ENCODE peak calls at places on chromosomes 11 and 22, in four cellular contexts. R is stimulated activated CD4-positive, alpha-beta T cell treated with anti-CD3 and anti-CD28 coated beads, Interleukin-2, amount 100 ng/mL, for 48 hours; J is fibroblast of the conjunctiva; W is NCI-H1694 treated with DMSO at 0.1 percent for 48 hours. H is an unnamed sample.
A peak's percentile ranks its signal among the peaks of the same experiment; 100 is the strongest.

GRCh38 chr22:43395296-43395695 is 16.5 kb upstream of the MPPED1 start:
- DNase-seq in W (no peak), R (no peak), J (no peak), H (no peak)

GRCh38 chr11:2578934-2579280 is 120.9 kb downstream of the KCNQ1OT1 start:
- DNase-seq in W (no peak), R (no peak), J (no peak), H (no peak)

GRCh38 chr11:84719935-84720577 is 907.1 kb downstream of the DLG2 start:
- DNase-seq in J (no peak), R (no peak), W (no peak), H (no peak)

GRCh38 chr11:58830693-58831301 is 13.7 kb downstream of the GLYATL2 start:
- DNase-seq in W (no peak), J (no peak), R (no peak), H (no peak)

GRCh38 chr11:2772544-2773031 is 72.8 kb upstream of the KCNQ1OT1 start:
- DNase-seq in J (no peak), R (no peak), W (no peak), H (no peak)

GRCh38 chr11:119093951-119094815 is 7.5 kb downstream of the DPAGT1 start:
- DNase-seq in R (peak; percentile 32), J (no peak), W (no peak), H (no peak)

GRCh38 chr22:35657571-35658312 is 9.5 kb downstream of the APOL6 start:
- DNase-seq in R (no peak), J (no peak), W (no peak), H (no peak)

GRCh38 chr11:73194593-73194992 is 23.5 kb upstream of the P2RY2 start:
- DNase-seq in J (no peak), W (no peak), R (no peak), H (no peak)

GRCh38 chr11:57131080-57131790 is 50.5 kb upstream of the LRRC55 start:
- DNase-seq in J (no peak), R (no peak), W (no peak), H (no peak)

GRCh38 chr11:65574963-65575567 is 788 bp upstream of the EHBP1L1 start:
- DNase-seq in W (no peak), R (no peak), J (no peak), H (no peak)

GRCh38 chr11:120197254-120197891 is 13.5 kb upstream of the OAF start:
- DNase-seq in R (no peak), W (no peak), J (no peak), H (no peak)

GRCh38 chr11:35304900-35305299 is 114.5 kb downstream of the SLC1A2 start:
- DNase-seq in R (no peak), W (no peak), J (no peak), H (no peak)

GRCh38 chr22:19483481-19484244 is 3.9 kb downstream of the CDC45 start:
- DNase-seq in J (no peak), W (no peak), R (no peak), H (no peak)

GRCh38 chr11:35664977-35665441 is 2.4 kb downstream of the TRIM44 start:
- DNase-seq in R (no peak), W (no peak), J (no peak), H (no peak)

GRCh38 chr11:122814401-122814800 is 23.9 kb upstream of the CRTAM start:
- DNase-seq in W (no peak), R (no peak), J (no peak), H (no peak)

GRCh38 chr11:46850829-46851380 is 4.8 kb upstream of the CKAP5 start:
- DNase-seq in W (no peak), R (no peak), J (no peak), H (no peak)

GRCh38 chr11:132935383-132935782 is 596.9 kb downstream of the OPCML start:
- DNase-seq in J (no peak), W (no peak), R (no peak), H (no peak)

GRCh38 chr11:112156153-112156552 is 7.7 kb downstream of the IL18 start:
- DNase-seq in W (no peak), R (no peak), J (no peak), H (no peak)

GRCh38 chr11:44943696-44944095 is 7.0 kb downstream of the TP53I11 start:
- DNase-seq in R (no peak), J (no peak), W (peak; percentile 25), H (no peak)

GRCh38 chr22:32752326-32752725 is 49.2 kb upstream of the TIMP3 start:
- DNase-seq in W (no peak), J (no peak), R (no peak), H (no peak)

GRCh38 chr11:10731064-10731680 is 19.9 kb upstream of the CTR9 start:
- DNase-seq in J (no peak), R (no peak), W (no peak), H (no peak)

GRCh38 chr11:62000539-62001446 is 33.4 kb upstream of the FTH1 start:
- DNase-seq in R (no peak), J (no peak), W (no peak), H (no peak)

GRCh38 chr11:78907636-78908035 is 333.0 kb upstream of the NARS2 start:
- DNase-seq in R (no peak), W (no peak), J (no peak), H (no peak)

H was measured in GM19239.